ENCODE peak calls at places on chromosomes 2 and 18, in four cellular contexts. I is HCT116, N is K562, E is HepG2. Z is an unnamed sample. For H3K4me1, the result is how much of the 10 kb centered on the place peaks cover.

GRCh38 chr2:110790907-110791306 is 58.5 kb downstream of the ACOXL start:
- DNase-seq in N (no peak), E (no peak), I (no peak), Z (no peak)

GRCh38 chr2:661215-661635 is 16.0 kb downstream of the TMEM18 start:
- DNase-seq in E (no peak), I (no peak), N (no peak), Z (no peak)

GRCh38 chr2:163370169-163370886 is 365.5 kb downstream of the FIGN start:
- DNase-seq in I (no peak), N (no peak), E (no peak), Z (no peak)

GRCh38 chr2:72781500-72781899 is 44.3 kb downstream of the EXOC6B start:
- DNase-seq in N (no peak), I (no peak), E (no peak), Z (no peak)

GRCh38 chr2:106572541-106573148 is 85.5 kb downstream of the CD8B2 start:
- DNase-seq in E (peak), N (peak), I (peak), Z (no peak)

GRCh38 chr2:8139668-8140202 is 542.1 kb upstream of the ID2 start:
- DNase-seq in E (no peak), I (no peak), N (no peak), Z (no peak)

GRCh38 chr2:10385933-10386773 is 62.0 kb downstream of the ODC1 start:
- DNase-seq in E (peak), I (no peak), N (no peak), Z (no peak)

GRCh38 chr2:57376985-57377384 is 669.6 kb upstream of the VRK2 start:
- DNase-seq in E (no peak), I (no peak), N (no peak), Z (no peak)

GRCh38 chr2:43218550-43219382 is 7.6 kb downstream of the ZFP36L2 start:
- DNase-seq in E (peak), I (no peak), N (peak), Z (no peak)

GRCh38 chr2:203835867-203836800 is 31.4 kb upstream of the CTLA4 start:
- DNase-seq in I (no peak), N (no peak), E (no peak), Z (no peak)

GRCh38 chr2:45283764-45284620 is 274.7 kb upstream of the SIX2 start:
- DNase-seq in N (no peak), E (no peak), I (peak), Z (peak)

GRCh38 chr18:8842506-8842905 is 137.2 kb downstream of the MTCL1 start:
- DNase-seq in I (no peak), E (no peak), N (no peak), Z (no peak)
- TF ChIP-seq TCF7L2 in I (no peak), E (no peak), N (no peak), Z (no peak)

DNA sequence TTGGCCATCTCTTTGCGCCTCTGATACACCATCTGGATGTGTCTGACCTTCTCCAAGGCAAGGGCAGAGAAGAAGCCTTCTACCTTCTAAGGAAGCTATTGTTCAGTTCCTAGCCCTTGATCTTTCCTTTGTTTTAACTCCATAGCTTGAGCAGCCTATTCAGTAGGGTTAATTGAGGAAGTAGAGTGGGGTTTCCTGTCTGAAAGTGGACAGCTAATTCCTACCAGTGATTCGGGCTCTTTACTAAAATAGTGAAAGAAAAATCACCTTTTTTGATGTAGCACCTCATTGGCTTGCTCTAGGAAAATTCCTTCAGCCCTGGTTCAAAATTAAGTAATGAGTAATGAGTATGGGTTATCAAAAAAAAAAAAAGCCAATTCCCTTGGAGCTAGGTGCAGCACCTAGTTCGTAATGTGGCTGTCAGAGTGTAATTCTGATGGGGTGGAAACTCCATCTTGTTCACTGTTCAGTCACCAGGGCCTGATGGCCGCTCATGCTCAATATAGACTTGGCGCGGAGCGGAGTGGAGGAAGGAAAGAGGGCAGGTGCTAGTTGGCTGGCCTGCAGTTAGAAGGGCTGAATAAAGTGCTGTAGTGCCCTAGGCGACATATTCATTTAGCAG is 2.9 kb upstream of the MGAT5 start:
- DNase-seq in N (no peak), E (no peak), I (no peak), Z (no peak)
- H3K4me1 ChIP-seq in N (under half), E (under half), I (under half), Z (under half)

GRCh38 chr2:28602751-28603639 is 107.1 kb downstream of the PLB1 start:
- DNase-seq in I (no peak), E (no peak), N (no peak), Z (no peak)
- TF ChIP-seq TCF7L2 in I (no peak), E (no peak), N (no peak), Z (no peak)

DNA sequence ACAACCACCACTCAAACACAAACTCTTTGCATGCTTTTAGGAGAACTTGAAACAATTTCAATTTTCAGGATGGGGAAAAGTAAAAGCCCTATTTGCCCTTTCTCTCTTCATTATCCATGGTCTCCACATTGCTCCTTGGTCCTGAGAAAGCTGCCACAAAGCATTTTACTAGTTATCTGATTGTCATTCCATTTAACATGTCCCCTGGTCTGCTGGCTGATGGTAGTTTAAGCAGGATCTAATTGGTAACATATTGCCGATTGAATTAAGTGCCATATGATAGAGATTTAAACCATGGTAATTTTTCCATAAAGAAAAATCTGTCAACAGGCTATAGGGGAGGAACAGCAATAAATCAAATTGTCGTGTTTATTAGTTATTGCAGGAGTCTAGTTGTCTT is 3.3 kb downstream of the AFF3 start:
- DNase-seq in I (no peak), E (no peak), N (no peak), Z (no peak)
- H3K4me1 ChIP-seq in I (under half), E (under half), N (under half), Z (under half)

DNA sequence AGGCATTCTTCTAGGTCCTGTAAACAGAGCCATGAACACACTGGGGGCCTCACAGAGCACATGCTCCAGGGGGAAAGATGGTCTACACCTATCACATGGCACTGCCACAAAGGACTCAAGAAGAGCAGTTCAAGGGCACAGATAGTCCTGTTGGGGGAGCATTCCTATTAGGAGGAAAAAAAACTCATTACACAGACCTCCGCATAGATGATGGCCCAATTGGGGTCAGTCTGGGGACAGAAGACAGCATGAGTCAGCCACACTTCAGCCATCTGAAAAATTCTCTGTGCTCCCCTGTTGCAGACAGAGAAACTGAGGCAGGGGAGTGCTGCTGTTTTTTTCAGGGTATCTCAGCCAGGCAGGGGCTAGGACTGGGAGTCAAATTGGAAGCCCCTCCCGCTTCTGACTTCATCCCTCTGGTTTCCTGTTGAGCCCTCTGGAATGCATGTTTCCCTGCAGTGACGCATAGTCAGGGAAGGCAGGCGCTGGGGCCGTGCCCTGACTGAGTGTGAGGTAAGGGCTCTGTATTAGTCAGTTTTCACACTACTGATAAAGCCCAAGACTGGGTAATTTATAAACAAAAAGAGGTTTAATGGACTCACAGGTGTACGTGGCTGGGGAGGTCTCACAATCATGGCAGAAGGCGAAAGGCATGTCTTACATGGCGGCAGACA is 67.9 kb downstream of the RHOB start:
- DNase-seq in E (no peak), N (no peak), I (peak), Z (no peak)
- TF ChIP-seq TCF7L2 in E (no peak), N (no peak), I (no peak), Z (no peak)

Z was measured in Panc1.